ENCODE peak calls at places on chromosomes 1 and 21, in five cellular contexts. L is astrocyte, Z is aorta, T is hepatocyte, I is left ventricle myocardium inferior. O is an unnamed sample.

GRCh38 chr1:237562247-237562823 is 328.4 kb downstream of the ZP4 start:
- DNase-seq in L (peak; percentile 37), T (peak; percentile 91), Z (no peak), I (no peak), O (peak; percentile 29)

GRCh38 chr1:23957096-23957495 is 2.5 kb upstream of the PNRC2 start:
- DNase-seq in T (peak; percentile 28), L (no peak), Z (no peak), I (no peak), O (no peak)

GRCh38 chr1:67874501-67875111 is 41.3 kb upstream of the GNG12 start:
- DNase-seq in I (no peak), Z (no peak), L (peak; percentile 84), T (no peak), O (no peak)

GRCh38 chr21:36706951-36707762 is 8.2 kb downstream of the SIM2 start:
- DNase-seq in T (no peak), I (no peak), L (no peak), Z (peak; percentile 35), O (no peak)

GRCh38 chr1:3352952-3353331 is 101.5 kb upstream of the ARHGEF16 start:
- DNase-seq in Z (peak; percentile 85), I (peak; percentile 71), L (peak; percentile 69), T (peak; percentile 55), O (no peak)

GRCh38 chr21:45372732-45373355 is 32.1 kb upstream of the COL18A1 start:
- DNase-seq in T (no peak), L (peak; percentile 61), Z (peak; percentile 28), I (peak; percentile 1), O (no peak)

GRCh38 chr1:23167353-23168078 is 1.1 kb downstream of the LUZP1 start:
- DNase-seq in L (peak; percentile 57), T (peak; percentile 73), I (peak; percentile 50), Z (peak; percentile 63), O (peak; percentile 52)

GRCh38 chr1:225772323-225772768 is 5.3 kb upstream of the SRP9 start:
- DNase-seq in T (peak; percentile 94), I (peak; percentile 76), L (peak; percentile 68), Z (peak; percentile 87), O (no peak)

GRCh38 chr1:156204686-156205085 is 8.1 kb upstream of the PMF1 start:
- DNase-seq in I (no peak), L (no peak), Z (no peak), T (no peak), O (no peak)

GRCh38 chr1:89672489-89673183 is 39.7 kb downstream of the LRRC8C start:
- DNase-seq in Z (no peak), T (no peak), I (no peak), L (peak; percentile 22), O (no peak)

GRCh38 chr1:112704908-112705627 is 1.9 kb downstream of the RHOC start:
- DNase-seq in T (peak; percentile 94), I (peak; percentile 90), L (peak; percentile 93), Z (peak; percentile 92), O (peak; percentile 44)

GRCh38 chr1:155320661-155321576 is at the start of gene RUSC1:
- DNase-seq in T (peak; percentile 58), I (peak; percentile 89), L (no peak), Z (peak; percentile 91), O (peak; percentile 74)

GRCh38 chr1:150525348-150525747 is 9.8 kb downstream of the FALEC start:
- DNase-seq in Z (no peak), I (no peak), L (no peak), T (no peak), O (no peak)

GRCh38 chr1:157734328-157734727 is 33.8 kb upstream of the FCRL3 start:
- DNase-seq in I (no peak), L (no peak), T (no peak), Z (no peak), O (no peak)

GRCh38 chr1:44660176-44660575 is 14.1 kb downstream of the TMEM53 start:
- DNase-seq in T (no peak), L (no peak), I (peak; percentile 87), Z (no peak), O (no peak)

GRCh38 chr1:86750530-86750929 is 46.2 kb downstream of the SH3GLB1 start:
- DNase-seq in L (no peak), T (no peak), I (no peak), Z (no peak), O (no peak)

GRCh38 chr1:2404142-2404889 is 8.0 kb downstream of the PEX10 start:
- DNase-seq in L (no peak), I (no peak), Z (no peak), T (no peak), O (no peak)

GRCh38 chr1:80639777-80640533 is 1160.8 kb upstream of the ADGRL2 start:
- DNase-seq in I (no peak), T (no peak), L (no peak), Z (no peak), O (no peak)

GRCh38 chr1:80656628-80657019 is 1144.1 kb upstream of the ADGRL2 start:
- DNase-seq in Z (no peak), T (peak; percentile 47), I (no peak), L (peak; percentile 8), O (no peak)

GRCh38 chr21:26096494-26096893 is 74.1 kb downstream of the APP start:
- DNase-seq in L (no peak), I (no peak), T (no peak), Z (no peak), O (no peak)

GRCh38 chr1:161298116-161298515 is 11.7 kb downstream of the MPZ start:
- DNase-seq in Z (no peak), I (no peak), L (no peak), T (no peak), O (no peak)

GRCh38 chr1:39189592-39190041 is 14.9 kb upstream of the MACF1 start:
- DNase-seq in I (no peak), L (peak; percentile 82), Z (no peak), T (no peak), O (no peak)

GRCh38 chr1:232950919-232951579 is 638 bp downstream of the NTPCR start:
- DNase-seq in L (peak; percentile 60), I (no peak), Z (no peak), T (peak; percentile 45), O (peak; percentile 11)

GRCh38 chr1:221415626-221416025 is 326.3 kb downstream of the DUSP10 start:
- DNase-seq in I (no peak), T (no peak), L (no peak), Z (no peak), O (no peak)

GRCh38 chr1:192158181-192158580 is at the start of gene RGS18:
- DNase-seq in L (no peak), I (no peak), Z (no peak), T (no peak), O (no peak)

GRCh38 chr21:37198989-37199924 is 67.9 kb downstream of the VPS26C start:
- DNase-seq in L (peak; percentile 68), Z (no peak), I (no peak), T (no peak), O (no peak)

GRCh38 chr1:217140041-217140901 is 417.0 kb upstream of the ESRRG start:
- DNase-seq in I (no peak), Z (no peak), T (no peak), L (no peak), O (no peak)

GRCh38 chr1:228446849-228447248 is 30.2 kb upstream of the TRIM17 start:
- DNase-seq in L (no peak), I (no peak), T (no peak), Z (no peak), O (no peak)

GRCh38 chr1:156797212-156797871 is 19.3 kb downstream of the SH2D2A start:
- DNase-seq in Z (no peak), I (no peak), T (peak; percentile 69), L (no peak), O (peak; percentile 76)

GRCh38 chr1:157852476-157852875 is 10.9 kb upstream of the CD5L start:
- DNase-seq in Z (no peak), I (no peak), T (no peak), L (peak; percentile 66), O (no peak)

GRCh38 chr1:53735261-53735660 is 3.7 kb downstream of the GLIS1 start:
- DNase-seq in Z (no peak), T (no peak), L (peak; percentile 47), I (no peak), O (no peak)

DNA sequence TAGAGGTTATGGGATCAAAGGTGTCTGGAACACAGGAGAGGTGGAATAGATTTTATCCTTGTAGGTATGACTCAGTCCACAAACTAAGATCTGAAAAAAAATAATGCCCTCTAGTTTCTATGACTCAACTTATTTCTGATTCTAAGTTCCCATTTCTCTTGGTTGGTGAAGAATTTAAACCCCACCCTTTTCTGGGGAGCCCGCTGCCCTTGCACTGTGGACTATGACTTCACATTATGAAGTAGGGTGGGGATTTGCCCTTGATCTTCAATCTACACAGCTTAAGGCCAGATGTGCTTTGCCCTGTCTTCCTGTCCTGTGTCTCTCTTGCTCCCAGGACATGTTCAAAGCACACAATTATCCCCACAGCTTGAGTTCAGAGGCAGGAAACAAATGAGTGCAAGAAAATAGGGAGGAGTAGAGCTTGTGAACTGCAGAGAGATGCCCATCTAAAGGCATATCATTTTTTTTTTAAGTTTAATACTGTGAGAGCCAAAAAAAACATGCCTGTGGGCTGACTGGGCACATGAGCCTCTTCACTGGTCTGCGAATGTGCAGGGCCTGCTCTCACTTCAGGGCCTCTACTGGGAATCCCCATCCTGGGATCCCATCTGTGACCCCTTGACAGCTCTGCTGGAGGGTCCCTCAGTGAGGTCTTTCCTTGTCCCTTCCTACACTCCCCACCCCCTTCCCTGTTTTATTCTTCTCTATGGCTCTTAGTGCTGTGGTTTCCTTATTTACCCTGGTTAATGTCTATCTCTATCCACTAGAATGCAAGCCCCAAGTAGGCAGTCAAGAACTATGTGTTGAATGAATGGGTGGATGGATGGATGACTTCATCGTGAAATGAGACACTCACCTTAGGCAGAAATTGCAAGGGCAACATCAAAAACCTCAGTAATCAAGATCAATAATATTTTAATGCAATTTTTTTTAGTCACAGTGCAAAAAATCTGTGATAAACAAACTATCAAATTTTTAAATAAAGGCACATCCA is 61.5 kb downstream of the CD58 start:
- DNase-seq in L (peak; percentile 89), T (peak; percentile 63), I (no peak), Z (peak; percentile 69), O (no peak)
- H3K4me1 ChIP-seq in L (peaks cover 26% of the 10 kb centered on the region), T (peaks cover 5% of the 10 kb centered on the region), I (peaks cover 20% of the 10 kb centered on the region), Z (peaks cover 4% of the 10 kb centered on the region), O (peaks cover 23% of the 10 kb centered on the region)

DNA sequence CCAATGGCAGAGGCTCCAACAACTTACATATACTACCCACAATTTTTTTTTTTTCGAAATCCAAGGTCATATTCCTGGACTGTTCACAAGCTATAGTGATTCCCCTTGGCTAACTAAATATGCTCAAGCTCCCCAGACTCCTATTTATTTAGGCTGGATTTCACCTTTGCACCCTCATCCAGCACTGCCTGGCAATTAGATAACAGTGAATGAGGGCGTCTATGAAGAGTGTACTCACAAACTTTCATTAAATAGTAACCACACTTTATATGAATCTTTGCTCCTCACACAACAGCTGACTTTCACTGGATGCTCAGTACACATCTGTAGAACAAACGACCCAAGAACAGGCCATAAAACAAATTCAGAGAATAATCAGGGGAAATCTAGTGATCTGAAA is 51.6 kb downstream of the DSCAM start:
- DNase-seq in L (no peak), I (no peak), T (peak; percentile 11), Z (no peak), O (no peak)
- H3K27ac ChIP-seq in L (no peak overlapping the region), I (no peak overlapping the region), T (no peak overlapping the region), Z (no peak overlapping the region), O (no peak overlapping the region)

DNA sequence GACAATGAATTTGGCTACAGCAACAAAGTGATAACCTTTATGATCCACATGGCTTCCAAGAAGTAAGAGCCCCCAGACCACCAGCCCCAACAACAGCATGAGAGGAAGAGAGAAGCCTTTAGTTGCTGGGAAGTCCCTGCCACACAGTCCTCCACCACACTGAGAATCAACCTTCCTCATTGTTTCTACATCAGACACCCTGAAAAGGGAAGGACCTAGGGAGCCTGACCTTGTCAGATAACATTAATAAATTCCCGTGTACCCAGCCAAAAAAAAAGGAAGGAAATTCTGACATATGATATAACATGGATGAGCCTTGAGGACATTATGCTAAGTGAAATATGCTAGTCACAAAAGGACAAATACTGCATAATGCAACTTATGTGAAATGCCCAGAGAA is 65.6 kb upstream of the ARHGAP29 start:
- DNase-seq in T (no peak), L (no peak), I (no peak), Z (no peak), O (no peak)
- H3K4me3 ChIP-seq in T (no peak overlapping the region), L (no peak overlapping the region), I (no peak overlapping the region), Z (no peak overlapping the region), O (no peak overlapping the region)

GRCh38 chr1:230070321-230071208 is 3.5 kb downstream of the GALNT2 start:
- DNase-seq in Z (no peak), L (no peak), I (no peak), T (no peak), O (no peak)
- H3K4me1 ChIP-seq in Z (peaks cover 15% of the 10 kb centered on the region), L (peaks cover 28% of the 10 kb centered on the region), I (peaks cover 73% of the 10 kb centered on the region), T (peaks cover 18% of the 10 kb centered on the region), O (no peaks in the 10 kb centered on the region)

O was measured in naive thymus-derived CD4-positive, alpha-beta T cell.